ENCODE peak calls at places on chromosomes 11 and 22, in six cellular contexts. R is endothelial cell of umbilical vein, E is H1, Q is IMR-90, H is NB4, Y is esophagus squamous epithelium. U is an unnamed sample.

GRCh38 chr22:24697671-24698082 is 76.8 kb downstream of the PIWIL3 start:
- DNase-seq in R (peak; percentile 51), E (no peak), Q (no peak), H (no peak), Y (no peak), U (no peak)

GRCh38 chr11:128502736-128503135 is 84.6 kb downstream of the ETS1 start:
- DNase-seq in R (peak; percentile 80), E (no peak), Q (peak; percentile 96), H (no peak), Y (no peak), U (no peak)

GRCh38 chr11:67996622-67997459 is 7.1 kb downstream of the UNC93B1 start:
- DNase-seq in R (peak; percentile 31), E (peak; percentile 99), Q (no peak), H (peak; percentile 59), Y (no peak), U (peak; percentile 96)

GRCh38 chr11:91773090-91773489 is 451.5 kb upstream of the FAT3 start:
- DNase-seq in R (peak; percentile 16), E (peak; percentile 49), Q (no peak), H (peak; percentile 37), Y (no peak), U (no peak)

GRCh38 chr11:116230453-116230852 is 542.3 kb downstream of the BUD13 start:
- DNase-seq in R (no peak), E (no peak), Q (no peak), H (no peak), Y (no peak), U (no peak)

GRCh38 chr22:22110548-22111266 is 128.1 kb upstream of the TOP3B start:
- DNase-seq in R (peak; percentile 23), E (peak; percentile 62), Q (peak; percentile 78), H (peak; percentile 73), Y (peak; percentile 14), U (peak; percentile 61)

GRCh38 chr11:130677486-130678153 is 229.2 kb downstream of the ADAMTS15 start:
- DNase-seq in R (no peak), E (peak; percentile 59), Q (peak; percentile 70), H (no peak), Y (no peak), U (peak; percentile 13)

GRCh38 chr11:122391049-122391448 is 264.5 kb upstream of the UBASH3B start:
- DNase-seq in R (no peak), E (no peak), Q (no peak), H (no peak), Y (no peak), U (no peak)

GRCh38 chr11:60740573-60740972 is 16.1 kb downstream of the MS4A18 start:
- DNase-seq in R (no peak), E (no peak), Q (no peak), H (no peak), Y (no peak), U (no peak)

GRCh38 chr11:85626496-85626895 is 648 bp downstream of the DLG2 start:
- DNase-seq in R (no peak), E (no peak), Q (no peak), H (no peak), Y (no peak), U (no peak)

GRCh38 chr22:50282361-50283144 is 12.4 kb upstream of the MAPK11 start:
- DNase-seq in R (no peak), E (no peak), Q (peak; percentile 77), H (no peak), Y (no peak), U (peak; percentile 96)

GRCh38 chr22:32876516-32876915 is 75.0 kb downstream of the TIMP3 start:
- DNase-seq in R (no peak), E (no peak), Q (no peak), H (no peak), Y (no peak), U (no peak)

GRCh38 chr11:64900263-64900678 is 16.7 kb downstream of the ATG2A start:
- DNase-seq in R (no peak), E (no peak), Q (peak; percentile 13), H (no peak), Y (no peak), U (peak; percentile 92)

GRCh38 chr11:106030609-106031008 is 8.6 kb upstream of the MSANTD4 start:
- DNase-seq in R (no peak), E (no peak), Q (no peak), H (no peak), Y (no peak), U (no peak)

GRCh38 chr11:72735495-72736027 is 16.6 kb downstream of the ARAP1 start:
- DNase-seq in R (peak; percentile 54), E (no peak), Q (peak; percentile 84), H (peak; percentile 69), Y (no peak), U (no peak)

GRCh38 chr11:118274184-118274583 is 10.1 kb upstream of the MPZL2 start:
- DNase-seq in R (no peak), E (no peak), Q (no peak), H (no peak), Y (no peak), U (no peak)

GRCh38 chr11:8086001-8086479 is 5.0 kb downstream of the TUB start:
- DNase-seq in R (no peak), E (no peak), Q (peak; percentile 19), H (no peak), Y (no peak), U (no peak)

GRCh38 chr22:32396746-32397145 is 15.3 kb downstream of the RTCB start:
- DNase-seq in R (no peak), E (no peak), Q (no peak), H (no peak), Y (no peak), U (no peak)

GRCh38 chr11:133934599-133935550 is 21.9 kb downstream of the IGSF9B start:
- DNase-seq in R (no peak), E (no peak), Q (peak; percentile 19), H (peak; percentile 63), Y (no peak), U (peak; percentile 93)

GRCh38 chr11:46285173-46285572 is 7.7 kb downstream of the CREB3L1 start:
- DNase-seq in R (no peak), E (no peak), Q (no peak), H (no peak), Y (no peak), U (no peak)

GRCh38 chr11:5737672-5738071 is 1.4 kb downstream of the OR56B1 start:
- DNase-seq in R (no peak), E (no peak), Q (no peak), H (no peak), Y (no peak), U (no peak)

GRCh38 chr11:18392434-18393321 is 1.7 kb upstream of the LDHA start:
- DNase-seq in R (no peak), E (no peak), Q (no peak), H (no peak), Y (no peak), U (no peak)

GRCh38 chr11:119417726-119418540 is 5.0 kb downstream of the THY1 start:
- DNase-seq in R (no peak), E (no peak), Q (peak; percentile 96), H (no peak), Y (no peak), U (peak; percentile 63)

GRCh38 chr11:110130642-110131238 is 37.5 kb downstream of the ZC3H12C start:
- DNase-seq in R (peak; percentile 62), E (no peak), Q (peak; percentile 67), H (no peak), Y (no peak), U (no peak)

GRCh38 chr11:101362643-101363042 is 221.2 kb downstream of the TRPC6 start:
- DNase-seq in R (no peak), E (no peak), Q (no peak), H (no peak), Y (no peak), U (no peak)

GRCh38 chr22:41284465-41284864 is 1.5 kb downstream of the RANGAP1 start:
- DNase-seq in R (no peak), E (no peak), Q (no peak), H (no peak), Y (no peak), U (no peak)

GRCh38 chr22:41286639-41287091 is 678 bp upstream of the RANGAP1 start:
- DNase-seq in R (no peak), E (no peak), Q (peak; percentile 38), H (peak; percentile 81), Y (no peak), U (no peak)

GRCh38 chr22:41285441-41285819 is 557 bp downstream of the RANGAP1 start:
- DNase-seq in R (peak; percentile 78), E (peak; percentile 49), Q (peak; percentile 96), H (peak; percentile 87), Y (no peak), U (peak; percentile 77)

GRCh38 chr22:41288245-41288946 is 2.4 kb upstream of the RANGAP1 start:
- DNase-seq in R (peak; percentile 80), E (no peak), Q (peak; percentile 88), H (no peak), Y (no peak), U (no peak)

DNA sequence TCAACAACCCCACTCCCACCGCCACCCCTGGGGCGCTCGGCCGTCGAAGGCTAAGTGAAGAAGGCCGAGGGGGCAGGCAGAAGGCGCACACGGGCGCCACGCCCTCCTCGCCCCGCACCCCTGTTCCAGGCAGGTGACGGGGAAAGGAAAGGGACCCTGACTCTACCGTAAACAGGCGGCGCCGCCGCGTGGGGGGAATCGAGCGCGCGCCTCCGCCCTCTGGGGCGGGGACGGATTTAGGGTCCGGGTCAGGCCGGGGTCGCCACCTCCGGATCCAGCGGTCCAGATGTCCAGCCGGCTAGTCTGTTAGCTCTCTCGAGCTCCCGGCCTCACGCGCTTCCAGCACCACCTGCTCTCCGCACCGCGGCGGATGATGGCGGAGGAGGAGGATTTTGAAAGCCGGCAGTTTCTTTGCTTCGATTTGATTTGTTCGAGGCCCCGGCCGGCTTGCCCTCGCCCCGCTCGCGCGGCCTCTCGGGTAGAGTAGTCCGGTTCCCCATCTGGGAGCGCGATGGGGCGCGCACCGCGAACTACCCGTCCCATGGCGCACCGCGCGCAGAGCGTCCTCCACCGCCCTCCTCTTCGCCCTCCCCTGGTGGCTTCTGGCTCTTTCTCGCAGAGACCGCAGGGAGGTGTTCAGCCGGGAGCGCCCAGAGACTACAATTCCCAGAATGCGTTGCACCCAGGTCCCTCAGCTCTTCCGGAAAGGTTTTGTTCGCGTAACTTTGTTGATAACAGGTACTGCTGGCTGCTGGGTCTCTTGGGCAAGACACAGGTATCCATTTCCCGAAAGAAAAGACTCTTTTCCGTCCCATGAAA is at the start of gene RANGAP1:
- DNase-seq in R (peak; percentile 99), E (peak; percentile 95), Q (peak; percentile 98), H (peak; percentile 99), Y (peak; percentile 97), U (peak; percentile 78)
- TF ChIP-seq POLR2A in R (peak; percentile 72), E (peak; percentile 94), Q (peak; percentile 95), H (peak; percentile 38), Y (peak; percentile 69), U (peak; percentile 63)

GRCh38 chr22:26476705-26477340 is 6.8 kb downstream of the HPS4 start:
- DNase-seq in R (no peak), E (no peak), Q (peak; percentile 55), H (peak; percentile 18), Y (no peak), U (no peak)
- TF ChIP-seq POLR2A in R (no peak), E (no peak), Q (no peak), H (no peak), Y (no peak), U (no peak)

GRCh38 chr11:35165416-35166368 is 26.7 kb downstream of the CD44 start:
- DNase-seq in R (peak; percentile 48), E (no peak), Q (peak; percentile 50), H (peak; percentile 65), Y (no peak), U (no peak)
- TF ChIP-seq POLR2A in R (no peak), E (no peak), Q (no peak), H (no peak), Y (no peak), U (no peak)

GRCh38 chr11:74429205-74429604 is 31.0 kb upstream of the PGM2L1 start:
- DNase-seq in R (no peak), E (no peak), Q (no peak), H (no peak), Y (no peak), U (no peak)

GRCh38 chr11:74425100-74425499 is 26.9 kb upstream of the PGM2L1 start:
- DNase-seq in R (no peak), E (no peak), Q (no peak), H (no peak), Y (no peak), U (no peak)

GRCh38 chr11:74427377-74427776 is 29.1 kb upstream of the PGM2L1 start:
- DNase-seq in R (peak; percentile 81), E (no peak), Q (peak; percentile 21), H (no peak), Y (no peak), U (no peak)
- TF ChIP-seq POLR2A in R (no peak), E (no peak), Q (no peak), H (no peak), Y (no peak), U (no peak)

U was measured in H54.